ENCODE peak calls at places on chromosomes 1 and 21, in five cellular contexts. I is tibial nerve; M is tibial artery; S is CD8-positive, alpha-beta memory T cell; L is left ventricle myocardium inferior. U is an unnamed sample.

GRCh38 chr1:76998582-76999189 is 131.4 kb downstream of the ST6GALNAC5 start:
- DNase-seq in I (no peak), M (no peak), S (no peak), L (no peak), U (no peak)

GRCh38 chr21:46301759-46302158 is 15.6 kb downstream of the YBEY start:
- DNase-seq in I (no peak), M (no peak), S (no peak), L (no peak), U (no peak)

GRCh38 chr1:224880593-224881307 is 48.7 kb upstream of the DNAH14 start:
- DNase-seq in I (no peak), M (no peak), S (no peak), L (no peak), U (no peak)

GRCh38 chr21:33075128-33075527 is 5.2 kb downstream of the OLIG1 start:
- DNase-seq in I (no peak), M (no peak), S (no peak), L (no peak), U (no peak)

GRCh38 chr1:229440821-229441537 is 7.1 kb upstream of the ACTA1 start:
- DNase-seq in I (no peak), M (no peak), S (no peak), L (no peak), U (no peak)

GRCh38 chr1:160862151-160863061 is at the start of gene CD244:
- DNase-seq in I (no peak), M (no peak), S (peak; percentile 63), L (peak; percentile 20), U (no peak)

GRCh38 chr1:39500862-39501389 is 9.5 kb downstream of the BMP8A start:
- DNase-seq in I (no peak), M (no peak), S (no peak), L (no peak), U (no peak)

GRCh38 chr1:17162941-17163340 is 42.0 kb upstream of the PADI1 start:
- DNase-seq in I (no peak), M (no peak), S (no peak), L (no peak), U (no peak)

GRCh38 chr1:193457676-193458075 is 271.3 kb upstream of the B3GALT2 start:
- DNase-seq in I (no peak), M (no peak), S (peak; percentile 51), L (no peak), U (no peak)

GRCh38 chr1:111880866-111881837 is 108.3 kb downstream of the KCND3 start:
- DNase-seq in I (no peak), M (no peak), S (no peak), L (peak; percentile 41), U (no peak)

GRCh38 chr21:24011087-24011486 is 1596.2 kb downstream of the MRPL39 start:
- DNase-seq in I (no peak), M (no peak), S (no peak), L (no peak), U (no peak)

GRCh38 chr21:24007592-24007991 is 1599.7 kb downstream of the MRPL39 start:
- DNase-seq in I (no peak), M (no peak), S (no peak), L (no peak), U (no peak)
- H3K9me3 ChIP-seq in I (no peaks in the 10 kb centered on the region), M (no peaks in the 10 kb centered on the region), S (no peaks in the 10 kb centered on the region), L (peaks cover 8% of the 10 kb centered on the region), U (no peaks in the 10 kb centered on the region)

GRCh38 chr1:207055386-207056001 is 2.4 kb downstream of the PFKFB2 start:
- DNase-seq in I (no peak), M (no peak), S (no peak), L (no peak), U (no peak)
- H3K4me1 ChIP-seq in I (no peaks in the 10 kb centered on the region), M (no peaks in the 10 kb centered on the region), S (peaks cover 21% of the 10 kb centered on the region), L (peaks cover 60% of the 10 kb centered on the region), U (no peaks in the 10 kb centered on the region)

GRCh38 chr21:26470361-26471115 is 102.5 kb downstream of the CYYR1 start:
- DNase-seq in I (no peak), M (no peak), S (no peak), L (no peak), U (no peak)

GRCh38 chr21:26469789-26470188 is 103.3 kb downstream of the CYYR1 start:
- DNase-seq in I (no peak), M (no peak), S (no peak), L (no peak), U (no peak)

GRCh38 chr21:26473471-26473870 is 99.6 kb downstream of the CYYR1 start:
- DNase-seq in I (no peak), M (no peak), S (no peak), L (no peak), U (no peak)

DNA sequence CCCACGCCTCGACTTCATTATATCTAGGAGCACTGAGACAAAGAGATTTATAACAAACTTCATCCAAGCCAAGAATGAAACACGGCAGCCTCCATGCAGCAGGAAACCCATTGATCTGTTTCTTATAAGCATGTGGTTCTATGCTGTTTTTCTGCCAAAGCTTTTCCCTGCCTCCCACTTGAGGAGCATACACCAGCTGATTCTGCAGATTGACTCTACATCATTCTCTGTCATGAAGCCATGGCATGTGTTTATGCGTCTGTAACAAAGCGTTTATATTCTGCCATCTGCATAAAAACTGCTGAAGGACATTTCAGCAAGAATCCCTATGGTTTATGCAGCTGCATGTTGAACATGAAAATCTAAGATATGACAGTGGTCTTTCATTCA is 102.0 kb downstream of the CYYR1 start:
- DNase-seq in I (no peak), M (no peak), S (no peak), L (no peak), U (no peak)
- H3K9me3 ChIP-seq in I (no peaks in the 10 kb centered on the region), M (no peaks in the 10 kb centered on the region), S (no peaks in the 10 kb centered on the region), L (no peaks in the 10 kb centered on the region), U (no peaks in the 10 kb centered on the region)

DNA sequence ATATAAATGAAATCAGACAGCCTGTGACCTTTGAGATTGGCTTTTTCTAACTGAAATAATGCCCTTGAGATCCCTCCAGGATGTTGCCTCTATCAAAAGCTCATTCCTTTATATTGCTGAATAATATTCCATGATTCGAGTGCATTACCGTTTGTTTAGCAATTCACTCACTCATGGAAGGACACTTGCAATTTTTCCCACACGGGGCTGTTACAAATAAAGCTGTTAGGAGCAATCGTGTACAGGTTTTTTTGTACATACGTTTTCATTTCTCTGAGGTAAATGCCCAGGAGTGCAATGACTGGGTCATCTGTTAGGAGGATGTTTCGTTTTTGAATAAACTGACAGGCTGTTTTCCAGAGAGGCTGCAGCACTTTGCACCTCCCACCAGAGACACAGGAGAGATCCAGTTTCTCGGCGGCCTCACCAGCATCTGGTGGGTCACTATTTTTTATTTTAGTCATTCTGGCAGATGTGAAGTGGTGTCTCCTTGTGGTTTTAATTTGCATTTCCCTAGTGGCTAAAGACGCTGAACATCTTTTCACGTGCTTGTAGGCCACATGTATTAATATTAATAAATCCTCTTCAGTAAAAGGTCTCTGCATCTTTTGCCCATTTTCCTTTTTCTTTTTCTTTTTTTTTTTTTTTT is 11.0 kb downstream of the PRDM15 start:
- DNase-seq in I (no peak), M (no peak), S (no peak), L (no peak), U (no peak)
- H3K4me1 ChIP-seq in I (no peaks in the 10 kb centered on the region), M (no peaks in the 10 kb centered on the region), S (no peaks in the 10 kb centered on the region), L (no peaks in the 10 kb centered on the region), U (no peaks in the 10 kb centered on the region)

GRCh38 chr1:248158758-248159157 is 13.8 kb downstream of the OR2M5 start:
- DNase-seq in I (no peak), M (no peak), S (no peak), L (no peak), U (no peak)

GRCh38 chr1:248152056-248152827 is 7.3 kb downstream of the OR2M5 start:
- DNase-seq in I (no peak), M (no peak), S (no peak), L (no peak), U (no peak)

GRCh38 chr1:248155927-248156326 is 11.0 kb downstream of the OR2M5 start:
- DNase-seq in I (no peak), M (no peak), S (no peak), L (no peak), U (no peak)
- H3K9me3 ChIP-seq in I (no peaks in the 10 kb centered on the region), M (no peaks in the 10 kb centered on the region), S (no peaks in the 10 kb centered on the region), L (no peaks in the 10 kb centered on the region), U (no peaks in the 10 kb centered on the region)